ENCODE peak calls at places on chromosomes 11 and 22, in six cellular contexts. C is CD4-positive, CD25-positive, alpha-beta regulatory T cell; S is cardiac muscle cell; R is GM23338; Z is GM23248; J is HL-60. O is an unnamed sample.
A peak's percentile ranks its signal among the peaks of the same experiment; 100 is the strongest.

GRCh38 chr11:94120946-94121345 is 7.7 kb upstream of the PANX1 start:
- DNase-seq in C (no peak), Z (no peak), S (no peak), J (no peak), R (no peak), O (no peak)

GRCh38 chr11:23112390-23112789 is 252.1 kb upstream of the CCDC179 start:
- DNase-seq in C (no peak), Z (no peak), S (no peak), R (peak; percentile 53), J (no peak), O (no peak)

GRCh38 chr11:67146516-67147226 is 27.6 kb downstream of the KDM2A start:
- DNase-seq in C (no peak), S (no peak), Z (no peak), R (no peak), J (no peak), O (no peak)

GRCh38 chr11:102177974-102178631 is 67.9 kb downstream of the YAP1 start:
- DNase-seq in C (no peak), R (no peak), J (peak; percentile 38), Z (peak; percentile 94), S (peak; percentile 90), O (no peak)

GRCh38 chr22:24433868-24434471 is 6.6 kb downstream of the ADORA2A start:
- DNase-seq in R (no peak), J (peak; percentile 84), C (no peak), S (no peak), Z (peak; percentile 85), O (peak; percentile 67)

GRCh38 chr11:43542734-43543133 is 137.8 kb upstream of the HSD17B12 start:
- DNase-seq in S (no peak), R (no peak), J (no peak), Z (peak; percentile 16), C (no peak), O (no peak)

GRCh38 chr11:36213050-36213840 is 76.0 kb downstream of the COMMD9 start:
- DNase-seq in S (no peak), Z (no peak), R (no peak), J (no peak), C (no peak), O (no peak)

GRCh38 chr22:46971776-46972150 is 209.3 kb downstream of the TBC1D22A start:
- DNase-seq in R (no peak), J (no peak), C (no peak), S (no peak), Z (no peak), O (no peak)

GRCh38 chr22:49958961-49959781 is 1.4 kb upstream of the PIM3 start:
- DNase-seq in C (no peak), Z (no peak), R (no peak), S (no peak), J (no peak), O (peak; percentile 18)

GRCh38 chr22:41512421-41513194 is 31.7 kb downstream of the POLR3H start:
- DNase-seq in J (no peak), C (no peak), Z (peak; percentile 83), S (peak; percentile 75), R (peak; percentile 96), O (peak; percentile 66)

GRCh38 chr11:61309141-61309540 is 14.0 kb upstream of the VWCE start:
- DNase-seq in J (no peak), C (no peak), S (no peak), R (no peak), Z (no peak), O (no peak)

GRCh38 chr22:36143066-36143815 is 17.3 kb downstream of the APOL3 start:
- DNase-seq in S (no peak), C (no peak), J (no peak), Z (no peak), R (no peak), O (no peak)

GRCh38 chr22:19576460-19577421 is 52.5 kb upstream of the CLDN5 start:
- DNase-seq in C (no peak), S (peak; percentile 75), R (peak; percentile 33), Z (peak; percentile 87), J (peak; percentile 82), O (no peak)

GRCh38 chr22:30754971-30755759 is 60.5 kb downstream of the OSBP2 start:
- DNase-seq in C (peak; percentile 43), Z (peak; percentile 91), J (peak; percentile 33), R (peak; percentile 92), S (peak; percentile 87), O (no peak)

DNA sequence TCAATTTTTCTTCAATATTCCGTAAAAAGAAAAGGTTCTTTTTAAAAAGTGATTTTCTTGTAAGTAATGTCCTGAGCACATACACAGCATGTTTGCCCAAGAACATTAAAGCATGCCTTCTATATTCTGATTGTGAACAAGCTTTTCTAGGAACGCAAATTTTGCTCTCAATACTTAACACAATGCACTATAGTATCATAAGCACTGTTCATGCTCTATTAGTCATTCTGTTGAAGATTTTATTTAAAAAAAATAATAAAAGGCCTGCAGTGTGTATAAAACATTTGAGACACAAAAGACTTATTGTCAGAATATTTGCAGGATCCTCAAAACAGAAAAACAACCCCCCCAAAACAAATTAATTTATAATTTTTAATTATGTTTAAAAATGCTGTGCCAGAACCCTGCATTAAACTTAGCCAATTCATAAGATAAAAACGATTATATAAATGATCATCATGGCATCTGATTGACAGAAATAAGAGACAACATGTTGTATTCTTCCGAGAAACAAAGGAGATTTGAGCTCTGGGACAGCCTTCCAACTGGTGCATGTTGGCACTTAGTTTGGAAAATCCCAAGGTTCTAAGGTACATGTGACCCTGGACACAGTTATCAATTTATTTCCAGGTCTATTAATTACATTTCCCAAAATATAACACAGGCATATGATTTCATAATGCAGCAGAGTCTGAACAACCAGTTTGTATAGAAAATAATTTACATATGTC is 13.1 kb downstream of the MTMR2 start:
- DNase-seq in J (no peak), Z (no peak), S (no peak), R (no peak), C (no peak), O (no peak)
- H3K27ac ChIP-seq in J (no peak overlapping the region), Z (no peak overlapping the region), S (no peak overlapping the region), R (no peak overlapping the region), C (no peak overlapping the region), O (no peak overlapping the region)

GRCh38 chr11:115420524-115420923 is 83.7 kb downstream of the CADM1 start:
- DNase-seq in J (no peak), R (no peak), Z (no peak), C (no peak), S (no peak), O (no peak)

GRCh38 chr11:115418081-115418480 is 86.1 kb downstream of the CADM1 start:
- DNase-seq in J (no peak), R (no peak), Z (no peak), S (no peak), C (no peak), O (no peak)

GRCh38 chr11:115418626-115419025 is 85.6 kb downstream of the CADM1 start:
- DNase-seq in C (no peak), S (no peak), R (no peak), J (no peak), Z (no peak), O (no peak)

GRCh38 chr11:115411114-115411513 is 93.1 kb downstream of the CADM1 start:
- DNase-seq in J (no peak), R (no peak), Z (no peak), S (no peak), C (no peak), O (no peak)

GRCh38 chr11:115415939-115416338 is 88.3 kb downstream of the CADM1 start:
- DNase-seq in S (no peak), Z (no peak), R (no peak), C (no peak), J (no peak), O (no peak)
- H3K27me3 ChIP-seq in S (no peaks in the 10 kb centered on the region), Z (no peaks in the 10 kb centered on the region), R (no peaks in the 10 kb centered on the region), C (no peaks in the 10 kb centered on the region), J (peaks cover 4% of the 10 kb centered on the region), O (no peaks in the 10 kb centered on the region)

GRCh38 chr11:1878134-1879031 is 13.3 kb downstream of the PRR33 start:
- DNase-seq in R (no peak), J (no peak), Z (no peak), S (no peak), C (no peak), O (peak; percentile 66)
- H3K27ac ChIP-seq in R (no peak overlapping the region), J (no peak overlapping the region), Z (no peak overlapping the region), S (no peak overlapping the region), C (no peak overlapping the region), O (peak overlapping the region; percentile 68)

DNA sequence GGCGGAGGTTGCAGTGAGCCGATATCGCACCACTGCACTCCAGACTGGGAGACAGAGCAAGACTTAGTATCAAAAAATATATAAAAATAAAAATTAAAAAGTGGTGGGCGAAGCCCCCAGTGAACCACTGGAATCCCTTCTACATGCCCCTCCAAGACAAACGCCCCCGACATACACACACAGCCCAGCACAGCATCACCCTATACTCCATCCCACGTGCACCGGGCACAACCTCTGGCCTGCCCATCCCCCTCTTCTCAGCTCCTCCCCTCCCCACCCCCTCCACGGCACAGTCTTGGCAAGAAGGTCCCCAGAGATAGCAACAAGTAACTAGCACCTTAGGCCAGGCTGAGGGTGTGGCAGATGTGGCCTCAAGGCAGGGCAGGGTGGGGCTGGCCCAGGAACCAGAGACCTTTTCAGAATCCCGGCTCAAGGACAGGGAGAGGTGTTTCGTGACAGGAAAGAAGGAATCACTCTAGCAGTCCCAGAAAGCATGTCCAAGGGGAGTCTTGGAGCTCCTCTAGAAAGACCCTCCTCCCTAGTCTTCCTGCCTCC is 54.2 kb downstream of the CYTH4 start:
- DNase-seq in Z (no peak), J (no peak), R (no peak), C (no peak), S (no peak), O (no peak)
- H3K27me3 ChIP-seq in Z (no peaks in the 10 kb centered on the region), J (peaks cover 29% of the 10 kb centered on the region), R (peaks cover 35% of the 10 kb centered on the region), C (peaks cover 21% of the 10 kb centered on the region), S (peaks cover 85% of the 10 kb centered on the region), O (peaks cover 36% of the 10 kb centered on the region)

DNA sequence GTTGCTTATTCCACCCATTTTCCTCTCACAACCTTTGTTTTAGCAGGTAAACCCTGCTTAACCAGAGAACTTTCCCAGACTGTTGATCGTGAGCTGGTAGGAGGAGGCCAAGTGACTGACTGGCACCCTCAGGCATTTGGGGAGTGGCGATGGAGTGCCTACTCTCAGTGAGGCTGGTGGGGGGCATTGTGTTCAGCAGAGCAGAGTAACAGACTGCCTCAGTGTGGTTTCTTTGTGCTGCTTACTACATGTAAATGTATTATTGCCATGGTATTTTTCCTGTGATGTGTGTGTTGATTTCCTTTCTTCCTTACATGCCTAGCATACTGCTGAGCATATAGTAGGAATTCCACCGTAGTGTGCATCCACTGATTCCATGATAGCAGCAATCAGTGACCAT is 2.6 kb downstream of the MARK2 start:
- DNase-seq in Z (peak; percentile 67), S (peak; percentile 28), J (no peak), C (no peak), R (peak; percentile 64), O (no peak)
- H3K27ac ChIP-seq in Z (peak overlapping the region; percentile 50), S (peak overlapping the region; percentile 13), J (no peak overlapping the region), C (no peak overlapping the region), R (peak overlapping the region; percentile 80), O (peak overlapping the region; percentile 30)

GRCh38 chr11:128326791-128327190 is 260.6 kb downstream of the ETS1 start:
- DNase-seq in C (no peak), J (no peak), R (no peak), Z (no peak), S (no peak), O (no peak)
- H3K27me3 ChIP-seq in C (no peaks in the 10 kb centered on the region), J (peaks cover 4% of the 10 kb centered on the region), R (no peaks in the 10 kb centered on the region), Z (no peaks in the 10 kb centered on the region), S (no peaks in the 10 kb centered on the region), O (no peaks in the 10 kb centered on the region)

GRCh38 chr11:127381247-127381646 is 380.7 kb upstream of the KIRREL3 start:
- DNase-seq in Z (no peak), R (no peak), J (no peak), S (no peak), C (no peak), O (no peak)
- H3K27ac ChIP-seq in Z (no peak overlapping the region), R (no peak overlapping the region), J (no peak overlapping the region), S (no peak overlapping the region), C (no peak overlapping the region), O (no peak overlapping the region)